ENCODE peak calls at places on chromosomes 3 and 15, in ten cellular contexts. W is tibial nerve, I is transverse colon, G is heart left ventricle, Y is ovary, B is B cell, Z is lower lobe of right lung, D is fibroblast of pulmonary artery, Q is AG10803, A is activated B cell treated with CpG ODN at 0.5 μM for 24 hours. U is an unnamed sample.

GRCh38 chr15:58360421-58361090 is 71.2 kb upstream of the LIPC start:
- DNase-seq in G (no peak), I (no peak), B (no peak), A (no peak), W (no peak), Y (no peak), Z (no peak), D (no peak), Q (peak), U (no peak)

GRCh38 chr3:154327871-154328270 is 3.6 kb upstream of the DHX36 start:
- DNase-seq in A (no peak), Z (no peak), Q (no peak), Y (no peak), I (no peak), G (no peak), W (no peak), D (no peak), B (no peak), U (no peak)

GRCh38 chr3:71725279-71725991 is at the start of gene EIF4E3:
- DNase-seq in A (peak), Z (peak), I (peak), B (peak), Y (peak), D (peak), G (peak), Q (peak), W (no peak), U (peak)

GRCh38 chr3:18438586-18438985 is 13.4 kb upstream of the SATB1 start:
- DNase-seq in Z (no peak), I (no peak), Y (no peak), W (no peak), A (peak), B (peak), D (no peak), Q (no peak), G (no peak), U (no peak)

GRCh38 chr15:73081321-73081958 is 29.2 kb downstream of the NEO1 start:
- DNase-seq in G (no peak), W (no peak), D (peak), Q (peak), I (no peak), A (no peak), B (no peak), Z (no peak), Y (no peak), U (peak)

GRCh38 chr3:141940204-141940776 is 63.8 kb downstream of the ATP1B3 start:
- DNase-seq in D (peak), Q (peak), B (no peak), Y (no peak), Z (no peak), W (no peak), A (no peak), G (no peak), I (peak), U (peak)

GRCh38 chr3:2061360-2061759 is 37.3 kb upstream of the CNTN4 start:
- DNase-seq in Z (no peak), A (no peak), W (no peak), Y (no peak), B (no peak), I (no peak), D (no peak), G (no peak), Q (no peak), U (no peak)

GRCh38 chr3:71127463-71128243 is 455.9 kb downstream of the FOXP1 start:
- DNase-seq in G (no peak), I (no peak), Z (no peak), Y (no peak), B (no peak), A (no peak), W (no peak), D (peak), Q (peak), U (no peak)

GRCh38 chr3:124826703-124827102 is 60.5 kb downstream of the ITGB5 start:
- DNase-seq in G (no peak), A (no peak), D (peak), Z (no peak), Y (no peak), Q (peak), W (no peak), I (no peak), B (no peak), U (no peak)

GRCh38 chr3:58206406-58207011 is 4.3 kb downstream of the DNASE1L3 start:
- DNase-seq in Z (no peak), I (no peak), B (no peak), Y (no peak), Q (peak), G (no peak), W (no peak), A (no peak), D (peak), U (no peak)

GRCh38 chr15:101578443-101578894 is 73.7 kb downstream of the TM2D3 start:
- DNase-seq in Y (no peak), A (no peak), Q (peak), W (no peak), B (no peak), D (peak), Z (no peak), I (peak), G (peak), U (peak)

GRCh38 chr3:43691120-43692002 is 623 bp downstream of the ABHD5 start:
- DNase-seq in B (no peak), D (peak), W (peak), Z (peak), Q (peak), I (peak), G (peak), Y (peak), A (no peak), U (peak)

GRCh38 chr15:48974865-48975264 is 11.1 kb upstream of the SHC4 start:
- DNase-seq in G (no peak), W (no peak), I (no peak), Q (no peak), B (no peak), Y (no peak), Z (no peak), D (peak), A (no peak), U (peak)

GRCh38 chr3:122758877-122759670 is 34.6 kb downstream of the HSPBAP1 start:
- DNase-seq in I (no peak), Q (peak), G (no peak), D (peak), Y (no peak), Z (no peak), W (no peak), B (no peak), A (no peak), U (no peak)

GRCh38 chr3:39150170-39150802 is 3.1 kb downstream of the CSRNP1 start:
- DNase-seq in A (no peak), D (no peak), Z (no peak), B (no peak), W (no peak), Q (no peak), I (no peak), Y (no peak), G (no peak), U (peak)

GRCh38 chr3:124386006-124386405 is 344.2 kb upstream of the UMPS start:
- DNase-seq in I (no peak), Z (no peak), G (no peak), W (no peak), Y (no peak), B (no peak), D (no peak), A (no peak), Q (no peak), U (no peak)

GRCh38 chr3:53845103-53845880 is 927 bp downstream of the CHDH start:
- DNase-seq in B (peak), W (peak), G (peak), Q (peak), A (no peak), D (peak), Y (peak), Z (peak), I (peak), U (no peak)

GRCh38 chr3:195916291-195916690 is 7.9 kb upstream of the TNK2 start:
- DNase-seq in W (no peak), G (no peak), A (no peak), Q (no peak), Z (no peak), Y (no peak), B (no peak), D (no peak), I (no peak), U (no peak)

GRCh38 chr3:58391156-58391865 is 42.3 kb downstream of the PDHB start:
- DNase-seq in I (no peak), G (no peak), A (no peak), Y (no peak), B (no peak), D (peak), Q (peak), Z (no peak), W (no peak), U (no peak)

GRCh38 chr3:132786890-132787289 is 64.7 kb upstream of the NPHP3 start:
- DNase-seq in D (no peak), G (no peak), I (no peak), B (no peak), A (no peak), Q (no peak), Y (no peak), Z (no peak), W (no peak), U (no peak)

GRCh38 chr3:23405081-23405480 is 202.0 kb downstream of the UBE2E2 start:
- DNase-seq in W (no peak), A (no peak), G (no peak), Y (no peak), D (no peak), Z (no peak), Q (no peak), B (no peak), I (no peak), U (no peak)

GRCh38 chr15:80199366-80199765 is 46.6 kb downstream of the FAH start:
- DNase-seq in Q (no peak), I (no peak), A (no peak), B (no peak), Y (no peak), Z (no peak), G (no peak), W (no peak), D (no peak), U (no peak)

GRCh38 chr15:31169558-31169957 is 68.0 kb upstream of the TRPM1 start:
- DNase-seq in A (no peak), G (no peak), I (no peak), W (no peak), D (no peak), B (no peak), Q (no peak), Z (no peak), Y (no peak), U (no peak)

GRCh38 chr3:67384790-67385397 is 269.5 kb downstream of the SUCLG2 start:
- DNase-seq in B (no peak), Z (no peak), Q (peak), I (no peak), G (peak), Y (no peak), A (no peak), W (no peak), D (peak), U (peak)

GRCh38 chr15:45105586-45105985 is 8.4 kb downstream of the DUOX2 start:
- DNase-seq in A (no peak), I (no peak), G (no peak), D (no peak), Z (no peak), Y (no peak), Q (no peak), B (no peak), W (no peak), U (no peak)

GRCh38 chr15:45106002-45106790 is 7.8 kb downstream of the DUOX2 start:
- DNase-seq in Q (no peak), Y (no peak), Z (no peak), A (no peak), I (no peak), D (no peak), B (no peak), G (no peak), W (no peak), U (no peak)

GRCh38 chr15:45111390-45112142 is 2.4 kb downstream of the DUOX2 start:
- DNase-seq in A (no peak), Z (no peak), I (no peak), G (no peak), W (no peak), D (no peak), Q (no peak), Y (no peak), B (no peak), U (no peak)

GRCh38 chr15:45110256-45110820 is 3.6 kb downstream of the DUOX2 start:
- DNase-seq in A (no peak), Y (no peak), D (no peak), W (no peak), Z (no peak), I (no peak), G (no peak), B (no peak), Q (no peak), U (no peak)

DNA sequence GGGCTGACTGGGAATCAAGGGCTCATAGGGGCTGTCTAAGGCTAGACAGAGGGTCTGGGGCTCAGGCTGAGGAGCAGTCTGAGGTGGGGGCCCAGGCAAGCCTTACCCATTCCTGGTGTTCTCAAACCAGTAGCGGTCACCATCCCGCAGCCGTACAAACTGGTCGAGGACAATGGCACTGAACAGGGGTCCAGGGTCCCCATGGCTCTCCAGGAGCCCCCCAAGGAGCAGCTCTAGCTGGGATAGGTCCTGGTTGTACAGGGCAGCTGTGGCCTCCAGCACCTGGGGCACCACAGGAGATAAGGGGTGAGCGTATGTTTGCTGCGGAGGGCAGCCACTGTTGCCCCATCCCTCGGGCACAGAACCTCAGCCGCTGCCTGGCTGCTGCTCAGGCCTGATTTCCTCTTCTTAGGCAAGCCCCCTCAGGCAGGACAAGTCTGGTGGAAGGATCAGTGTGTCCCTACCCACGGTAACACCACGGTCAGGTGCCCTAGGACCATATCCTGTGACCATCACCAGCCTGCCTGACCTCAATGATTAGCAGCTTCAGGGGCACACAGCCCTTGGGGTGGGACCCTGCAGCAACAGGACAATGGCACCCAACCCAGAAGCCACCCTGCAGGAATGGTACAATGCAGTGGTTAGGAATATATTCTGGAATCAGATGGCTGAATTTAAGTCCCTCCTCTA is 5.9 kb downstream of the DUOX2 start:
- DNase-seq in D (no peak), G (no peak), A (no peak), I (no peak), W (no peak), B (no peak), Q (no peak), Z (no peak), Y (no peak), U (no peak)
- TF ChIP-seq CTCF in D (no peak), G (no peak), A (no peak), I (no peak), W (no peak), B (no peak), Q (no peak), Z (no peak), Y (no peak), U (no peak)

GRCh38 chr15:100559330-100559729 is 30.6 kb upstream of the CERS3 start:
- DNase-seq in Q (peak), W (no peak), G (peak), I (peak), A (no peak), B (no peak), Z (no peak), D (peak), Y (no peak), U (no peak)
- TF ChIP-seq CTCF in Q (no peak), W (no peak), G (no peak), I (no peak), A (no peak), B (no peak), Z (no peak), D (no peak), Y (no peak), U (no peak)

GRCh38 chr3:14660942-14661341 is 9.4 kb downstream of the CCDC174 start:
- DNase-seq in Z (no peak), Q (no peak), G (no peak), A (no peak), D (no peak), I (no peak), B (no peak), W (no peak), Y (no peak), U (no peak)

GRCh38 chr3:14664170-14664569 is 10.8 kb upstream of the C3orf20 start:
- DNase-seq in Z (no peak), B (no peak), D (no peak), A (no peak), G (no peak), Y (no peak), W (no peak), I (no peak), Q (no peak), U (no peak)

GRCh38 chr3:14657579-14657978 is 6.0 kb downstream of the CCDC174 start:
- DNase-seq in D (no peak), A (no peak), I (no peak), Z (no peak), B (no peak), Q (no peak), W (no peak), Y (no peak), G (no peak), U (no peak)

GRCh38 chr3:14658978-14659377 is 7.4 kb downstream of the CCDC174 start:
- DNase-seq in A (no peak), Y (no peak), G (no peak), Z (no peak), Q (no peak), I (no peak), B (no peak), D (no peak), W (no peak), U (peak)

DNA sequence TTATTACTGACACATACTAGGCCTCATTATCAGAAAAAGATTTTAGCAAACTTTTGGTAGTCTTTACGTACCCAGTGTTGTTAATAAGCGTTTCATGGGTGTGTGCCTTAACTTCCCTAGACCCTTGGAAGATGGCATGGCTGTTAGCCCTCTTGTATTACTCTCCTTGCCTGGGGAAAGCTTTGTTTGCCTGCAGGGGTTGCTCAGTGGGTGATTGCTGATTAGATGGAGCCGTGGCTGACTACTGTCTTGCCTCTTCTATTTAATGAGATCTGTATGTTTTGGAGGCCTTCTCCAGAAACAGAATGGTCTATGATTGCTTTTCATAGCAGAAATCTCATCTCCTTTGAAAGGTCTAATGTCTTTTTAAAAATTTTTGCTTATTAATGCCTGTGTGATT is 11.5 kb upstream of the C3orf20 start:
- DNase-seq in Y (no peak), B (no peak), Q (no peak), A (no peak), I (no peak), Z (no peak), G (no peak), W (no peak), D (no peak), U (no peak)
- TF ChIP-seq CTCF in Y (no peak), B (no peak), Q (no peak), A (no peak), I (no peak), Z (no peak), G (no peak), W (no peak), D (no peak), U (no peak)

DNA sequence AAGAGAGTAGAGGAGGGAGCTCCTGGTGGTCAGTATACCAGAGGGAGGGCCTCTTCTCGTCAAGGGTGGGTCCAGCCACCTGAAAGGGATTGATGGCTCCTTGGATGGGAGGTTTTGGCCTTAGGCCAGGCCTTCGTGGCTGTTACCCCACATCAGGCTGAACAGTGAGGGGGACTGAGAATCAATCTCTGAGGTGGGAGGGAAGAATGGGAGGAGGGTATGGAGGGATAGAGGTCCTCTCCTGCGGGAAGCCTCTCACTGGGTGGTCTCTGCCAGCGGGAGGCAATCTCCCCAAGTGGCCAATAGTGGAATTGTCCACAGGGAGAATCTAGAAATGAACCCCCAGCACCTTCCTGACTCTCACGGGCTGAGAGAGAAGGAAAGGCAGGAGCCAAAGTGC is 53.5 kb downstream of the BSN start:
- DNase-seq in A (no peak), Z (no peak), D (no peak), Y (no peak), I (no peak), B (no peak), G (no peak), Q (no peak), W (no peak), U (no peak)
- TF ChIP-seq CTCF in A (no peak), Z (peak), D (peak), Y (no peak), I (no peak), B (peak), G (peak), Q (peak), W (no peak), U (peak)

GRCh38 chr3:170178631-170179030 is 2.9 kb downstream of the PHC3 start:
- DNase-seq in B (peak), D (no peak), Z (no peak), G (no peak), W (no peak), Y (no peak), Q (no peak), I (peak), A (no peak), U (no peak)

GRCh38 chr3:170180107-170180951 is 1.2 kb downstream of the PHC3 start:
- DNase-seq in A (no peak), Z (no peak), Y (no peak), W (no peak), Q (no peak), B (no peak), D (peak), G (no peak), I (no peak), U (no peak)

GRCh38 chr3:170179444-170179843 is 2.1 kb downstream of the PHC3 start:
- DNase-seq in Z (no peak), W (no peak), I (no peak), Q (no peak), G (no peak), Y (no peak), B (no peak), A (no peak), D (no peak), U (no peak)

DNA sequence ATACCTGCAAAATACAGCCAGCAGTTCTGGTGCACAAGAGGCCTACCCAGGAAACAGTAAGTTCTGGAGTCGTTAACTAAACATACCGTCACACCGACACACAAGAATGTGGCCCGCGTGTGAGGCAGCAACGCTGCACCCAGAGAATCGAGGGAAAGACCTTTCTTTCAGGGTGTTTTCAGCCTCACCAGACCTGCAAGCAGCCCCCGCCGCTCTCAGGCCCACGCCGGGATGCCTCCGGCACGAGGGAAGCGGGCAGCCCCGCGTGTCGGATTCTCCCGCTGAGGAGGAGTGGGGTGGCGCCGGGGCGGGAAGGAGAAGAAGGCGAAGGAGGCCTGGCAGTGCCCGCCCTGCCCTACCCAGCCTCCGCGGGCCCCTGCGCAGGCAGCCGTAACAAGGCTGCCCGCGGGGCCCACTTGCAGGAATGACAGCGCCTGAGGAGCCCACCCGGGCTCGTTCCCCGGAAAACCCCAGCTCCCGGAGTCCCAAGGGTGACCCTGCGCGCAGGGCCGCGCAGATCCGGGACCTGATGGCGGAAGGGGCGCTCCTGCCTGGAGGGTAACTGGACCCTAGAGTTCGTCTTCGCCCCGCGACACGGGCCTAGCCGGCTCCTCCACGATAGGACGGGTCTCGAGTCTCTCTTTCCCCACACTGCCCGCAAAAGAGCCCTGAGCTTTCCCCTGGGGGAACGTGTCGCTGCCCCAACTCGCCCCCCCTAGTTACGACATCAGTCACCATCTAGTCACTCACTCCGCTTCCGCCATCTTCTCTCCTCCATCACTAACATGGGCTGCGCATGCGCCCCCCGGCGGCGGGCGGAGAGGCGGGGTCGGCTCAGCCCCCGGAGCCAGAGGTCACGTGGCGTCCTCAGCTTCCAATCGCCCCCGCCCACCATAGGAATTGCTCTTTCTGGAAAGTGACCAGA is at the start of gene PHC3:
- DNase-seq in W (peak), D (peak), G (peak), B (peak), Y (peak), Z (peak), A (peak), I (peak), Q (peak), U (peak)
- TF ChIP-seq CTCF in W (no peak), D (no peak), G (peak), B (no peak), Y (peak), Z (peak), A (no peak), I (peak), Q (no peak), U (no peak)

GRCh38 chr15:51229907-51230328 is 108.5 kb downstream of the CYP19A1 start:
- DNase-seq in Q (peak), B (no peak), W (no peak), A (no peak), G (no peak), D (peak), Z (no peak), Y (no peak), I (no peak), U (peak)
- TF ChIP-seq CTCF in Q (peak), B (no peak), W (peak), A (no peak), G (peak), D (peak), Z (peak), Y (peak), I (no peak), U (peak)

U was measured in BE2C.